ENCODE peak calls at places on chromosome 9, in eight cellular contexts. H is heart left ventricle; M is astrocyte of the spinal cord; D is BJ; I is mesendoderm; B is sigmoid colon; Z is fibroblast of pulmonary artery; A is activated CD4-positive, alpha-beta T cell treated with anti-CD3 and anti-CD28 coated beads for 36 hours. K is an unnamed sample.

GRCh38 chr9:72037571-72037970 is 22.8 kb downstream of the C9orf57 start:
- DNase-seq in M (no peak), A (no peak), I (no peak), B (no peak), Z (no peak), H (no peak), D (no peak), K (no peak)

GRCh38 chr9:96135904-96136303 is 166.1 kb downstream of the HSD17B3 start:
- DNase-seq in D (no peak), H (no peak), M (no peak), B (no peak), Z (no peak), I (no peak), A (no peak), K (no peak)

GRCh38 chr9:137162505-137163100 is 7.2 kb downstream of the LRRC26 start:
- DNase-seq in Z (no peak), A (peak; percentile 34), D (no peak), I (peak; percentile 29), B (no peak), M (no peak), H (no peak), K (no peak)

GRCh38 chr9:26682796-26683496 is 209.7 kb downstream of the CAAP1 start:
- DNase-seq in D (no peak), B (no peak), H (no peak), M (no peak), A (no peak), Z (no peak), I (peak; percentile 72), K (no peak)

GRCh38 chr9:91711755-91712591 is 238.1 kb downstream of the ROR2 start:
- DNase-seq in H (no peak), A (peak; percentile 88), Z (peak; percentile 31), D (no peak), B (no peak), M (peak; percentile 2), I (no peak), K (peak; percentile 68)

GRCh38 chr9:108756746-108757490 is 98.9 kb downstream of the ACTL7B start:
- DNase-seq in M (no peak), Z (no peak), D (no peak), A (no peak), B (no peak), H (no peak), I (peak; percentile 85), K (no peak)

GRCh38 chr9:133188006-133188842 is 20.8 kb downstream of the OBP2B start:
- DNase-seq in M (no peak), H (no peak), A (no peak), I (peak; percentile 88), B (peak; percentile 40), D (no peak), Z (peak; percentile 7), K (no peak)

GRCh38 chr9:126704157-126704941 is 90.6 kb downstream of the LMX1B start:
- DNase-seq in D (no peak), Z (peak; percentile 63), A (peak; percentile 74), B (peak; percentile 57), H (no peak), M (peak; percentile 46), I (peak; percentile 31), K (peak; percentile 76)

GRCh38 chr9:5953743-5954707 is 61.4 kb downstream of the RANBP6 start:
- DNase-seq in B (no peak), A (no peak), D (no peak), M (no peak), Z (peak; percentile 28), I (no peak), H (no peak), K (peak; percentile 24)